ENCODE peak calls at places on chromosomes 13 and 19, in seven cellular contexts. One of them, this sample, is unnamed.

GRCh38 chr13:52744842-52745241 is 5.2 kb upstream of the CNMD start:
- DNase-seq in M059J: no peak
- DNase-seq in hypothalamus: no peak
- DNase-seq in stimulated activated CD8-positive, alpha-beta memory T cell treated with anti-CD3 and anti-CD28 coated beads, Interleukin-12 subunit alpha, Interleukin-12 subunit beta, amount 100 ng/mL, for 4 hours: no peak
- DNase-seq in DMS53: peak
- DNase-seq in NCI-H2029 treated with DMSO at 0.1 percent for 48 hours: no peak
- DNase-seq in AG09319: no peak
- DNase-seq in this sample: no peak

GRCh38 chr19:1009043-1009975 is 9.1 kb downstream of the GRIN3B start:
- DNase-seq in M059J: no peak
- DNase-seq in hypothalamus: no peak
- DNase-seq in stimulated activated CD8-positive, alpha-beta memory T cell treated with anti-CD3 and anti-CD28 coated beads, Interleukin-12 subunit alpha, Interleukin-12 subunit beta, amount 100 ng/mL, for 4 hours: no peak
- DNase-seq in DMS53: no peak
- DNase-seq in NCI-H2029 treated with DMSO at 0.1 percent for 48 hours: no peak
- DNase-seq in AG09319: no peak
- DNase-seq in this sample: no peak

GRCh38 chr19:39157275-39157996 is 31.9 kb downstream of the PAK4 start:
- DNase-seq in M059J: no peak
- DNase-seq in hypothalamus: no peak
- DNase-seq in stimulated activated CD8-positive, alpha-beta memory T cell treated with anti-CD3 and anti-CD28 coated beads, Interleukin-12 subunit alpha, Interleukin-12 subunit beta, amount 100 ng/mL, for 4 hours: no peak
- DNase-seq in DMS53: no peak
- DNase-seq in NCI-H2029 treated with DMSO at 0.1 percent for 48 hours: no peak
- DNase-seq in AG09319: no peak
- DNase-seq in this sample: no peak

GRCh38 chr19:54644056-54644455 is 13.8 kb downstream of the LILRB1 start:
- DNase-seq in M059J: no peak
- DNase-seq in hypothalamus: no peak
- DNase-seq in stimulated activated CD8-positive, alpha-beta memory T cell treated with anti-CD3 and anti-CD28 coated beads, Interleukin-12 subunit alpha, Interleukin-12 subunit beta, amount 100 ng/mL, for 4 hours: no peak
- DNase-seq in DMS53: no peak
- DNase-seq in NCI-H2029 treated with DMSO at 0.1 percent for 48 hours: no peak
- DNase-seq in AG09319: no peak
- DNase-seq in this sample: no peak

GRCh38 chr13:76903544-76904162 is 17.4 kb upstream of the KCTD12 start:
- DNase-seq in M059J: peak
- DNase-seq in hypothalamus: no peak
- DNase-seq in stimulated activated CD8-positive, alpha-beta memory T cell treated with anti-CD3 and anti-CD28 coated beads, Interleukin-12 subunit alpha, Interleukin-12 subunit beta, amount 100 ng/mL, for 4 hours: peak
- DNase-seq in DMS53: peak
- DNase-seq in NCI-H2029 treated with DMSO at 0.1 percent for 48 hours: peak
- DNase-seq in AG09319: no peak
- DNase-seq in this sample: peak

GRCh38 chr13:98482476-98483444 is 94.1 kb downstream of the STK24 start:
- DNase-seq in M059J: peak
- DNase-seq in hypothalamus: no peak
- DNase-seq in stimulated activated CD8-positive, alpha-beta memory T cell treated with anti-CD3 and anti-CD28 coated beads, Interleukin-12 subunit alpha, Interleukin-12 subunit beta, amount 100 ng/mL, for 4 hours: no peak
- DNase-seq in DMS53: no peak
- DNase-seq in NCI-H2029 treated with DMSO at 0.1 percent for 48 hours: no peak
- DNase-seq in AG09319: peak
- DNase-seq in this sample: no peak

GRCh38 chr13:44420376-44421220 is 47.0 kb downstream of the SERP2 start:
- DNase-seq in M059J: no peak
- DNase-seq in hypothalamus: no peak
- DNase-seq in stimulated activated CD8-positive, alpha-beta memory T cell treated with anti-CD3 and anti-CD28 coated beads, Interleukin-12 subunit alpha, Interleukin-12 subunit beta, amount 100 ng/mL, for 4 hours: no peak
- DNase-seq in DMS53: no peak
- DNase-seq in NCI-H2029 treated with DMSO at 0.1 percent for 48 hours: no peak
- DNase-seq in AG09319: no peak
- DNase-seq in this sample: no peak

GRCh38 chr13:92390217-92390616 is 836.4 kb upstream of the GPC6 start:
- DNase-seq in M059J: peak
- DNase-seq in hypothalamus: no peak
- DNase-seq in stimulated activated CD8-positive, alpha-beta memory T cell treated with anti-CD3 and anti-CD28 coated beads, Interleukin-12 subunit alpha, Interleukin-12 subunit beta, amount 100 ng/mL, for 4 hours: no peak
- DNase-seq in DMS53: peak
- DNase-seq in NCI-H2029 treated with DMSO at 0.1 percent for 48 hours: peak
- DNase-seq in AG09319: no peak
- DNase-seq in this sample: no peak

GRCh38 chr13:79405501-79405830 is 589 bp downstream of the RBM26 start:
- DNase-seq in M059J: peak
- DNase-seq in hypothalamus: no peak
- DNase-seq in stimulated activated CD8-positive, alpha-beta memory T cell treated with anti-CD3 and anti-CD28 coated beads, Interleukin-12 subunit alpha, Interleukin-12 subunit beta, amount 100 ng/mL, for 4 hours: peak
- DNase-seq in DMS53: peak
- DNase-seq in NCI-H2029 treated with DMSO at 0.1 percent for 48 hours: no peak
- DNase-seq in AG09319: no peak
- DNase-seq in this sample: no peak

GRCh38 chr19:13846533-13847032 is 30.4 kb upstream of the NANOS3 start:
- DNase-seq in M059J: peak
- DNase-seq in hypothalamus: peak
- DNase-seq in stimulated activated CD8-positive, alpha-beta memory T cell treated with anti-CD3 and anti-CD28 coated beads, Interleukin-12 subunit alpha, Interleukin-12 subunit beta, amount 100 ng/mL, for 4 hours: peak
- DNase-seq in DMS53: peak
- DNase-seq in NCI-H2029 treated with DMSO at 0.1 percent for 48 hours: no peak
- DNase-seq in AG09319: no peak
- DNase-seq in this sample: peak

GRCh38 chr13:106532111-106532929 is 3.1 kb downstream of the EFNB2 start:
- DNase-seq in M059J: peak
- DNase-seq in hypothalamus: no peak
- DNase-seq in stimulated activated CD8-positive, alpha-beta memory T cell treated with anti-CD3 and anti-CD28 coated beads, Interleukin-12 subunit alpha, Interleukin-12 subunit beta, amount 100 ng/mL, for 4 hours: no peak
- DNase-seq in DMS53: no peak
- DNase-seq in NCI-H2029 treated with DMSO at 0.1 percent for 48 hours: no peak
- DNase-seq in AG09319: no peak
- DNase-seq in this sample: no peak

GRCh38 chr19:13408889-13409518 is 97.3 kb downstream of the CACNA1A start:
- DNase-seq in M059J: no peak
- DNase-seq in hypothalamus: no peak
- DNase-seq in stimulated activated CD8-positive, alpha-beta memory T cell treated with anti-CD3 and anti-CD28 coated beads, Interleukin-12 subunit alpha, Interleukin-12 subunit beta, amount 100 ng/mL, for 4 hours: no peak
- DNase-seq in DMS53: no peak
- DNase-seq in NCI-H2029 treated with DMSO at 0.1 percent for 48 hours: no peak
- DNase-seq in AG09319: no peak
- DNase-seq in this sample: no peak

GRCh38 chr13:33394294-33394932 is 108.9 kb upstream of the STARD13 start:
- DNase-seq in M059J: no peak
- DNase-seq in hypothalamus: no peak
- DNase-seq in stimulated activated CD8-positive, alpha-beta memory T cell treated with anti-CD3 and anti-CD28 coated beads, Interleukin-12 subunit alpha, Interleukin-12 subunit beta, amount 100 ng/mL, for 4 hours: no peak
- DNase-seq in DMS53: no peak
- DNase-seq in NCI-H2029 treated with DMSO at 0.1 percent for 48 hours: no peak
- DNase-seq in AG09319: no peak
- DNase-seq in this sample: no peak

GRCh38 chr13:73335938-73336337 is 277.1 kb downstream of the KLF5 start:
- DNase-seq in M059J: no peak
- DNase-seq in hypothalamus: no peak
- DNase-seq in stimulated activated CD8-positive, alpha-beta memory T cell treated with anti-CD3 and anti-CD28 coated beads, Interleukin-12 subunit alpha, Interleukin-12 subunit beta, amount 100 ng/mL, for 4 hours: no peak
- DNase-seq in DMS53: no peak
- DNase-seq in NCI-H2029 treated with DMSO at 0.1 percent for 48 hours: no peak
- DNase-seq in AG09319: no peak
- DNase-seq in this sample: no peak

GRCh38 chr19:13899912-13900584 is 5.9 kb downstream of the BRME1 start:
- DNase-seq in M059J: peak
- DNase-seq in hypothalamus: no peak
- DNase-seq in stimulated activated CD8-positive, alpha-beta memory T cell treated with anti-CD3 and anti-CD28 coated beads, Interleukin-12 subunit alpha, Interleukin-12 subunit beta, amount 100 ng/mL, for 4 hours: no peak
- DNase-seq in DMS53: no peak
- DNase-seq in NCI-H2029 treated with DMSO at 0.1 percent for 48 hours: no peak
- DNase-seq in AG09319: no peak
- DNase-seq in this sample: no peak

GRCh38 chr13:91805605-91806004 is 407.2 kb downstream of the GPC5 start:
- DNase-seq in M059J: no peak
- DNase-seq in hypothalamus: no peak
- DNase-seq in stimulated activated CD8-positive, alpha-beta memory T cell treated with anti-CD3 and anti-CD28 coated beads, Interleukin-12 subunit alpha, Interleukin-12 subunit beta, amount 100 ng/mL, for 4 hours: no peak
- DNase-seq in DMS53: peak
- DNase-seq in NCI-H2029 treated with DMSO at 0.1 percent for 48 hours: no peak
- DNase-seq in AG09319: no peak
- DNase-seq in this sample: no peak

GRCh38 chr13:102405499-102406079 is 3.7 kb upstream of the FGF14 start:
- DNase-seq in M059J: no peak
- DNase-seq in hypothalamus: no peak
- DNase-seq in stimulated activated CD8-positive, alpha-beta memory T cell treated with anti-CD3 and anti-CD28 coated beads, Interleukin-12 subunit alpha, Interleukin-12 subunit beta, amount 100 ng/mL, for 4 hours: no peak
- DNase-seq in DMS53: no peak
- DNase-seq in NCI-H2029 treated with DMSO at 0.1 percent for 48 hours: no peak
- DNase-seq in AG09319: no peak
- DNase-seq in this sample: no peak

GRCh38 chr19:48393559-48394330 is at the start of gene GRIN2D:
- DNase-seq in M059J: peak
- DNase-seq in hypothalamus: no peak
- DNase-seq in stimulated activated CD8-positive, alpha-beta memory T cell treated with anti-CD3 and anti-CD28 coated beads, Interleukin-12 subunit alpha, Interleukin-12 subunit beta, amount 100 ng/mL, for 4 hours: no peak
- DNase-seq in DMS53: peak
- DNase-seq in NCI-H2029 treated with DMSO at 0.1 percent for 48 hours: no peak
- DNase-seq in AG09319: no peak
- DNase-seq in this sample: peak

GRCh38 chr13:49400755-49401659 is 42.9 kb downstream of the CAB39L start:
- DNase-seq in M059J: peak
- DNase-seq in hypothalamus: no peak
- DNase-seq in stimulated activated CD8-positive, alpha-beta memory T cell treated with anti-CD3 and anti-CD28 coated beads, Interleukin-12 subunit alpha, Interleukin-12 subunit beta, amount 100 ng/mL, for 4 hours: no peak
- DNase-seq in DMS53: peak
- DNase-seq in NCI-H2029 treated with DMSO at 0.1 percent for 48 hours: no peak
- DNase-seq in AG09319: peak
- DNase-seq in this sample: no peak

GRCh38 chr19:40592170-40592569 is 9.0 kb upstream of the LTBP4 start:
- DNase-seq in M059J: peak
- DNase-seq in hypothalamus: no peak
- DNase-seq in stimulated activated CD8-positive, alpha-beta memory T cell treated with anti-CD3 and anti-CD28 coated beads, Interleukin-12 subunit alpha, Interleukin-12 subunit beta, amount 100 ng/mL, for 4 hours: no peak
- DNase-seq in DMS53: peak
- DNase-seq in NCI-H2029 treated with DMSO at 0.1 percent for 48 hours: no peak
- DNase-seq in AG09319: no peak
- DNase-seq in this sample: no peak

GRCh38 chr13:24706886-24707585 is 26.8 kb downstream of the ATP12A start:
- DNase-seq in M059J: no peak
- DNase-seq in hypothalamus: no peak
- DNase-seq in stimulated activated CD8-positive, alpha-beta memory T cell treated with anti-CD3 and anti-CD28 coated beads, Interleukin-12 subunit alpha, Interleukin-12 subunit beta, amount 100 ng/mL, for 4 hours: no peak
- DNase-seq in DMS53: no peak
- DNase-seq in NCI-H2029 treated with DMSO at 0.1 percent for 48 hours: no peak
- DNase-seq in AG09319: no peak
- DNase-seq in this sample: no peak

GRCh38 chr19:11288349-11288748 is 7.6 kb upstream of the TSPAN16 start:
- DNase-seq in M059J: peak
- DNase-seq in hypothalamus: no peak
- DNase-seq in stimulated activated CD8-positive, alpha-beta memory T cell treated with anti-CD3 and anti-CD28 coated beads, Interleukin-12 subunit alpha, Interleukin-12 subunit beta, amount 100 ng/mL, for 4 hours: no peak
- DNase-seq in DMS53: peak
- DNase-seq in NCI-H2029 treated with DMSO at 0.1 percent for 48 hours: no peak
- DNase-seq in AG09319: no peak
- DNase-seq in this sample: peak

GRCh38 chr13:32969516-32969941 is 46.7 kb upstream of the KL start:
- DNase-seq in M059J: peak
- DNase-seq in hypothalamus: no peak
- DNase-seq in stimulated activated CD8-positive, alpha-beta memory T cell treated with anti-CD3 and anti-CD28 coated beads, Interleukin-12 subunit alpha, Interleukin-12 subunit beta, amount 100 ng/mL, for 4 hours: no peak
- DNase-seq in DMS53: no peak
- DNase-seq in NCI-H2029 treated with DMSO at 0.1 percent for 48 hours: no peak
- DNase-seq in AG09319: peak
- DNase-seq in this sample: no peak

GRCh38 chr13:30851697-30852096 is 54.4 kb upstream of the MEDAG start:
- DNase-seq in M059J: no peak
- DNase-seq in hypothalamus: no peak
- DNase-seq in stimulated activated CD8-positive, alpha-beta memory T cell treated with anti-CD3 and anti-CD28 coated beads, Interleukin-12 subunit alpha, Interleukin-12 subunit beta, amount 100 ng/mL, for 4 hours: no peak
- DNase-seq in DMS53: no peak
- DNase-seq in NCI-H2029 treated with DMSO at 0.1 percent for 48 hours: no peak
- DNase-seq in AG09319: no peak
- DNase-seq in this sample: no peak

GRCh38 chr13:107365466-107366215 is 797.7 kb upstream of the ARGLU1 start:
- DNase-seq in M059J: no peak
- DNase-seq in hypothalamus: no peak
- DNase-seq in stimulated activated CD8-positive, alpha-beta memory T cell treated with anti-CD3 and anti-CD28 coated beads, Interleukin-12 subunit alpha, Interleukin-12 subunit beta, amount 100 ng/mL, for 4 hours: no peak
- DNase-seq in DMS53: no peak
- DNase-seq in NCI-H2029 treated with DMSO at 0.1 percent for 48 hours: no peak
- DNase-seq in AG09319: no peak
- DNase-seq in this sample: no peak

GRCh38 chr19:14470031-14470876 is 4.9 kb downstream of the PTGER1 start:
- DNase-seq in M059J: no peak
- DNase-seq in hypothalamus: no peak
- DNase-seq in stimulated activated CD8-positive, alpha-beta memory T cell treated with anti-CD3 and anti-CD28 coated beads, Interleukin-12 subunit alpha, Interleukin-12 subunit beta, amount 100 ng/mL, for 4 hours: no peak
- DNase-seq in DMS53: no peak
- DNase-seq in NCI-H2029 treated with DMSO at 0.1 percent for 48 hours: no peak
- DNase-seq in AG09319: no peak
- DNase-seq in this sample: no peak

GRCh38 chr19:45311640-45312039 is 11.0 kb downstream of the CKM start:
- DNase-seq in M059J: no peak
- DNase-seq in hypothalamus: no peak
- DNase-seq in stimulated activated CD8-positive, alpha-beta memory T cell treated with anti-CD3 and anti-CD28 coated beads, Interleukin-12 subunit alpha, Interleukin-12 subunit beta, amount 100 ng/mL, for 4 hours: no peak
- DNase-seq in DMS53: peak
- DNase-seq in NCI-H2029 treated with DMSO at 0.1 percent for 48 hours: no peak
- DNase-seq in AG09319: no peak
- DNase-seq in this sample: no peak

GRCh38 chr19:16070366-16070990 is 5.8 kb upstream of the TPM4 start:
- DNase-seq in M059J: peak
- DNase-seq in hypothalamus: no peak
- DNase-seq in stimulated activated CD8-positive, alpha-beta memory T cell treated with anti-CD3 and anti-CD28 coated beads, Interleukin-12 subunit alpha, Interleukin-12 subunit beta, amount 100 ng/mL, for 4 hours: peak
- DNase-seq in DMS53: peak
- DNase-seq in NCI-H2029 treated with DMSO at 0.1 percent for 48 hours: no peak
- DNase-seq in AG09319: no peak
- DNase-seq in this sample: peak